ENCODE peak calls at places on chromosomes 16 and 17, in four cellular contexts. One of them, this sample, is unnamed.

GRCh38 chr16:64269756-64270155 is 852.1 kb downstream of the CDH11 start:
- DNase-seq in IMR-90: peak; percentile 19
- DNase-seq in Panc1: no peak
- DNase-seq in fibroblast of villous mesenchyme: peak; percentile 8
- DNase-seq in this sample: no peak

GRCh38 chr16:28130099-28131088 is 66.9 kb upstream of the GSG1L start:
- DNase-seq in fibroblast of villous mesenchyme: no peak
- DNase-seq in Panc1: no peak
- DNase-seq in IMR-90: no peak
- DNase-seq in this sample: no peak

GRCh38 chr17:3963214-3964201 is 729 bp downstream of the ATP2A3 start:
- DNase-seq in fibroblast of villous mesenchyme: no peak
- DNase-seq in Panc1: no peak
- DNase-seq in IMR-90: no peak
- DNase-seq in this sample: no peak

GRCh38 chr17:31674305-31674704 is 184.7 kb downstream of the COPRS start:
- DNase-seq in Panc1: no peak
- DNase-seq in fibroblast of villous mesenchyme: peak; percentile 37
- DNase-seq in IMR-90: peak; percentile 50
- DNase-seq in this sample: no peak

GRCh38 chr17:39729280-39729851 is 966 bp downstream of the MIEN1 start:
- DNase-seq in fibroblast of villous mesenchyme: no peak
- DNase-seq in IMR-90: peak; percentile 32
- DNase-seq in Panc1: no peak
- DNase-seq in this sample: no peak

GRCh38 chr16:63131503-63131902 is 1095.3 kb upstream of the CDH8 start:
- DNase-seq in Panc1: no peak
- DNase-seq in IMR-90: no peak
- DNase-seq in fibroblast of villous mesenchyme: no peak
- DNase-seq in this sample: no peak

GRCh38 chr16:1690810-1691209 is 12.7 kb downstream of the JPT2 start:
- DNase-seq in fibroblast of villous mesenchyme: no peak
- DNase-seq in IMR-90: no peak
- DNase-seq in Panc1: no peak
- DNase-seq in this sample: no peak

GRCh38 chr17:38416840-38417209 is 11.4 kb upstream of the ARHGAP23 start:
- DNase-seq in IMR-90: no peak
- DNase-seq in fibroblast of villous mesenchyme: no peak
- DNase-seq in Panc1: no peak
- DNase-seq in this sample: no peak

GRCh38 chr17:45225051-45225700 is 3.5 kb downstream of the FMNL1 start:
- DNase-seq in fibroblast of villous mesenchyme: no peak
- DNase-seq in Panc1: no peak
- DNase-seq in IMR-90: no peak
- DNase-seq in this sample: no peak

GRCh38 chr16:88491560-88492310 is 38.7 kb downstream of the ZFPM1 start:
- DNase-seq in fibroblast of villous mesenchyme: no peak
- DNase-seq in Panc1: no peak
- DNase-seq in IMR-90: no peak
- DNase-seq in this sample: no peak

GRCh38 chr17:41367426-41368075 is 2.1 kb downstream of the KRT33B start:
- DNase-seq in IMR-90: peak; percentile 69
- DNase-seq in Panc1: no peak
- DNase-seq in fibroblast of villous mesenchyme: peak; percentile 34
- DNase-seq in this sample: no peak

GRCh38 chr16:13335894-13336293 is 434.5 kb downstream of the SHISA9 start:
- DNase-seq in IMR-90: no peak
- DNase-seq in Panc1: no peak
- DNase-seq in fibroblast of villous mesenchyme: no peak
- DNase-seq in this sample: no peak

GRCh38 chr17:82257473-82257872 is 16.0 kb downstream of the CSNK1D start:
- DNase-seq in fibroblast of villous mesenchyme: peak; percentile 48
- DNase-seq in IMR-90: no peak
- DNase-seq in Panc1: no peak
- DNase-seq in this sample: no peak

GRCh38 chr17:59373879-59374495 is 42.5 kb downstream of the YPEL2 start:
- DNase-seq in fibroblast of villous mesenchyme: peak; percentile 98
- DNase-seq in Panc1: no peak
- DNase-seq in IMR-90: peak; percentile 62
- DNase-seq in this sample: no peak

DNA sequence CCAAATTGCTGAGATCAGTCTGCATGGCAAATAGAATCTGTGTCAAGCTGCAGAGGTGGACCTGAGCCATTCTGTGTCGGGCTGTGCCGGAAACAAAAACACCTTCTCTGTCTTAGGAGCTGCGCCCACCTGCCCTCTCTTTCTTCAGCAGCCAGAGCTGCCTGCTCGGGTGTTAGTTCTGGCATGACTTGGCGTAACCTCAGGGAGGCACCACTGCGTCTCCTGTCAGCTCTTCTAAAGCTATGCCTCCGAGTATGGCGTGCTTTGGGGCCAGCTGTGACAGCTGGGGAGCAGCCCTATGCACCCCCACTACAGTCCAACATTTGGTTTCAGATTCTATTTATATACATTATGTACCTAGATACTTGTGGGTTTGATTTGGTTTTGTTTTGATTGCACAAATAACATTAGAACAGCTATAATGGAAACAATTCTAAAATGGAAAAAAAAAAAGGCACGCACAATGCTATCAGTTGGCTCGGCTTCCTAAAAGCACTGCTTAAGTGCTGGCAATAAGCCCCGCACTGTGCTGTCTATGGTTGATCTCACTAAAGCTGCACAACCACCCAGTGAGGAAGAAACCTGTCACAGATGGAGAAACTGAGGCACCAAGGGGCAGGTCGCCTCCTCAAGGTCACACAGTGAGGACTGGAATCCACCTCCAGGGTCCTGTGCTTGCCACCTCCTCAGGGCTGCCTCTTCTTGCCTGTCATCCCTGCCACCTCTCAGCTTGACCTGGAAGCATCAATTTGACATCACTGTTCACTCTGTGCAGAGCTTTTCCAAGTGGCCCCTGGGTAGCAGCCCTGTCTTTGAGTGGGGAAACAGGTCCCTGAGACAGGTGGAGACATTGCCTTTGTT is 18.7 kb upstream of the ADGRG1 start:
- DNase-seq in IMR-90: peak; percentile 54
- DNase-seq in fibroblast of villous mesenchyme: no peak
- DNase-seq in Panc1: no peak
- DNase-seq in this sample: no peak
- TF ChIP-seq CTCF in IMR-90: no peak
- TF ChIP-seq CTCF in fibroblast of villous mesenchyme: no peak
- TF ChIP-seq CTCF in Panc1: no peak
- TF ChIP-seq CTCF in this sample: no peak

GRCh38 chr16:4339455-4339854 is 11.7 kb downstream of the PAM16 start:
- DNase-seq in Panc1: no peak
- DNase-seq in IMR-90: no peak
- DNase-seq in fibroblast of villous mesenchyme: no peak
- DNase-seq in this sample: no peak

GRCh38 chr16:4338712-4339299 is 12.3 kb downstream of the PAM16 start:
- DNase-seq in fibroblast of villous mesenchyme: no peak
- DNase-seq in IMR-90: no peak
- DNase-seq in Panc1: no peak
- DNase-seq in this sample: no peak

GRCh38 chr16:4341250-4341649 is 9.9 kb downstream of the PAM16 start:
- DNase-seq in fibroblast of villous mesenchyme: no peak
- DNase-seq in IMR-90: no peak
- DNase-seq in Panc1: no peak
- DNase-seq in this sample: no peak

GRCh38 chr16:4340443-4340842 is 10.7 kb downstream of the PAM16 start:
- DNase-seq in fibroblast of villous mesenchyme: no peak
- DNase-seq in Panc1: no peak
- DNase-seq in IMR-90: no peak
- DNase-seq in this sample: no peak

GRCh38 chr16:4339909-4340308 is 11.2 kb downstream of the PAM16 start:
- DNase-seq in IMR-90: peak; percentile 52
- DNase-seq in Panc1: no peak
- DNase-seq in fibroblast of villous mesenchyme: peak; percentile 81
- DNase-seq in this sample: no peak
- TF ChIP-seq CTCF in IMR-90: peak; percentile 31
- TF ChIP-seq CTCF in Panc1: no peak
- TF ChIP-seq CTCF in fibroblast of villous mesenchyme: peak; percentile 38
- TF ChIP-seq CTCF in this sample: no peak

GRCh38 chr16:31487076-31487719 is 4.3 kb downstream of the SLC5A2 start:
- DNase-seq in fibroblast of villous mesenchyme: no peak
- DNase-seq in IMR-90: no peak
- DNase-seq in Panc1: no peak
- DNase-seq in this sample: no peak

GRCh38 chr16:31489616-31490584 is 7.0 kb downstream of the SLC5A2 start:
- DNase-seq in fibroblast of villous mesenchyme: no peak
- DNase-seq in IMR-90: no peak
- DNase-seq in Panc1: no peak
- DNase-seq in this sample: no peak

GRCh38 chr16:31488630-31489564 is 6.0 kb downstream of the SLC5A2 start:
- DNase-seq in IMR-90: no peak
- DNase-seq in Panc1: no peak
- DNase-seq in fibroblast of villous mesenchyme: no peak
- DNase-seq in this sample: no peak

GRCh38 chr16:31486036-31486435 is 3.1 kb downstream of the SLC5A2 start:
- DNase-seq in fibroblast of villous mesenchyme: no peak
- DNase-seq in Panc1: no peak
- DNase-seq in IMR-90: no peak
- DNase-seq in this sample: no peak

DNA sequence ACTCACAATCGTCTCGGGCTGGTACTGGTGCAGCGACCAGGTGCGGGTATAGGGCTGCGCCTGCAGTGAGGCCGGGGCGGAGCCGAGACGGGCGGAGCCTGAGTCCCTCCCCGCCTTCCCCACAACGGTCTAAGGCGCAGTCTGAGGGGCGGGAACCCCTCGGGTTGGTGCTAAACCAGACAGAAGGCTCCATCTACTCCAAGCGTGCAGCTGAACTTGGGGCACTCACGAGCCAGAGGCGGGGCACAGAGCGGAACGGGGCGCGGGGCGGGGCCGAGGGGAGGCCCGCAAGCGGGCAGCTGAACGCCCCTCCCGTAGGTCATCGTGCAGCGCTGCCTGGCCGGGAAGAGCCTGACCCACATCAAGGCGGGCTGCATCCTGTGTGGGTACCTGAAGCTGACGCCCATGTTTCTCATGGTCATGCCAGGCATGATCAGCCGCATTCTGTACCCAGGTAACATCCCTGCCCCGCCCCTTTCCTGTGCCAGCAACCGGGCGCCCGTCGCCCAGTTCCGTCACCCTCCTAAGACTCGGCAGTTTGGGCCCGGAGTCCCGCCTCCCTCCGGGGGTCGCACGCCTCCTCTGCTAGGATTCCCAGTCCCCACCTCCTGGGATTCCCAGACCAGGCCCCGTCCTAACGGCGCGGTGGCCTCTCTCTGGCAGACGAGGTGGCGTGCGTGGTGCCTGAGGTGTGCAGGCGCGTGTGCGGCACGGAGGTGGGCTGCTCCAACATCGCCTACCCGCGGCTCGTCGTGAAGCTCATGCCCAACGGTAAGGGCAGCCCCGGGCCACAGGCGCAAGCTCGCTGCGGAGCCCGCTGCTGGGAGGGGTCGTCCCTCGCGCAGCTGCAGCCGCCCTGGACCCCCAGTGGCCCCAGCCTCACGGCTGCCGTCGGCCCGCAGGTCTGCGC is 5.1 kb downstream of the SLC5A2 start:
- DNase-seq in Panc1: no peak
- DNase-seq in fibroblast of villous mesenchyme: peak; percentile 46
- DNase-seq in IMR-90: peak; percentile 28
- DNase-seq in this sample: peak; percentile 77
- TF ChIP-seq CTCF in Panc1: no peak
- TF ChIP-seq CTCF in fibroblast of villous mesenchyme: no peak
- TF ChIP-seq CTCF in IMR-90: no peak
- TF ChIP-seq CTCF in this sample: no peak

GRCh38 chr16:30534368-30535105 is at the start of gene ZNF747:
- DNase-seq in IMR-90: peak; percentile 75
- DNase-seq in fibroblast of villous mesenchyme: peak; percentile 84
- DNase-seq in Panc1: no peak
- DNase-seq in this sample: peak; percentile 89
- TF ChIP-seq CTCF in IMR-90: no peak
- TF ChIP-seq CTCF in fibroblast of villous mesenchyme: no peak
- TF ChIP-seq CTCF in Panc1: no peak
- TF ChIP-seq CTCF in this sample: no peak

DNA sequence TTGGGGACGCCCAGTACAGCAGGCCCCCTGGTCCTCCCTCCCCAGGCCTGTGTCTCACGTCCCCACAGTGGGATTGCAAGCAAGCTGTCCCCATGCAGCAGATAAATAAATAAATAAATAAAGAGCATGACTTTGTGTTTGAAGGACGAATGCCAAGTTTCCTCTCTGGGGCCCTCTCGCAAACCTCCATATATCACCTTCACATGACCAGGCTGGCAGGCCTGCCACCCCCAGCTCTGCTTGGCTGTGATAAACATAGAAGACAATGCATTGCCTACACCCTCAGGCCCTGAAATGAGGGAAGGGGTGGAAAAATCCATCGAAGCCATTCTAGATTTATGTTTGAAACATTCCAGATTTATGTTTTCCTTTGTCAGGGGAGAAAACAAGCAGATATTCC is 107.3 kb downstream of the CCT6B start:
- DNase-seq in IMR-90: no peak
- DNase-seq in fibroblast of villous mesenchyme: no peak
- DNase-seq in Panc1: no peak
- DNase-seq in this sample: no peak
- TF ChIP-seq CTCF in IMR-90: no peak
- TF ChIP-seq CTCF in fibroblast of villous mesenchyme: no peak
- TF ChIP-seq CTCF in Panc1: no peak
- TF ChIP-seq CTCF in this sample: no peak

DNA sequence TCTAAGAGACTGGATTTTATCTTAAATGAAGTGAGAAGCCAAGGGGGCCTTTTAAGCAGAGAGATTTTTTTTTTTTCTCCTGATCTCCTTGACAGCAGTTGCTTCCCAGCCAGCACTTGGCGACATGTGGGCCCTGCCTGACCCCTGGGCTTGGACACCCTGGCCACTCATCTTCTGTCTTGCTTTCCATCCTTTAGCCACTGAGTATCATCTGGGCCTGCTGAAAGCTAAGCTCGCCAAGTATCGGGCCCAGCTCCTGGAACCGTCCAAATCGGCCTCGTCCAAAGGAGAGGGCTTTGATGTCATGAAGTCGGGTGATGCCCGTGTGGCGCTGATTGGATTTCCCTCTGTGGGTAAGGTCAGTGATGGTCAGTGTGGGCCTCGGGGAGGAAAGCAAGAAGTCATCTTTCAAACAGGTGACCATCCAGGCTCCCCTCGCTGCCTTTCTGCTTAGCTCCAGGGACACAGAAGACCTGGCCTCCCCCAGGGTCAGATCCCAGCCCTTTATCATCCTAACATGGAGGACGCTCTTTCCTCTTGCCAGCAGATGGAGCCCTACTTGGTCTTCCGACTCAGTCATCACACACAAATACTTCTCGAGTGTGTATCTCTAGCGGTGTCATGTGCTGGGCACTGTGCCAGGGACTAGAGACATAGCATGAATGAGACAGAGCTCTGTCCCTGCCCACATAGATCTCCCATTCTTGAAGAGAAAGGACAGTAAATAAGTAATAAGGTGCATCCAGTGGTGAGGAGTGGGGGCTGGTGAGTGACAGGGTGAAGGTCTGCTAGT is 6.1 kb downstream of the DRG2 start:
- DNase-seq in Panc1: no peak
- DNase-seq in IMR-90: peak; percentile 83
- DNase-seq in fibroblast of villous mesenchyme: peak; percentile 81
- DNase-seq in this sample: peak; percentile 31
- TF ChIP-seq CTCF in Panc1: peak; percentile 73
- TF ChIP-seq CTCF in IMR-90: peak; percentile 52
- TF ChIP-seq CTCF in fibroblast of villous mesenchyme: peak; percentile 58
- TF ChIP-seq CTCF in this sample: peak; percentile 49